ENCODE peak calls at places on chromosomes 11 and 22, in four cellular contexts. A is right lobe of liver, K is tibial nerve, H is endothelial cell of umbilical vein. Z is an unnamed sample.
A peak's percentile ranks its signal among the peaks of the same experiment; 100 is the strongest.

GRCh38 chr11:112157274-112157766 is 6.6 kb downstream of the IL18 start:
- DNase-seq in A (no peak), K (no peak), H (peak; percentile 82), Z (no peak)

GRCh38 chr11:101127699-101128570 is 1.7 kb downstream of the PGR start:
- DNase-seq in A (peak; percentile 37), K (no peak), H (no peak), Z (peak; percentile 72)

GRCh38 chr11:102456381-102456780 is 3.8 kb upstream of the TMEM123 start:
- DNase-seq in A (no peak), K (no peak), H (no peak), Z (no peak)

GRCh38 chr11:1100417-1101245 is 26.0 kb downstream of the MUC2 start:
- DNase-seq in A (peak; percentile 11), K (no peak), H (no peak), Z (peak; percentile 59)

GRCh38 chr11:122220321-122220720 is 104.3 kb upstream of the BLID start:
- DNase-seq in A (no peak), K (no peak), H (no peak), Z (no peak)

GRCh38 chr22:43213066-43213465 is 26.1 kb upstream of the TTLL12 start:
- DNase-seq in A (no peak), K (no peak), H (no peak), Z (no peak)

GRCh38 chr22:29478326-29479276 is 1.4 kb upstream of the NEFH start:
- DNase-seq in A (no peak), K (no peak), H (peak; percentile 14), Z (no peak)

GRCh38 chr11:75816561-75817239 is 1.7 kb downstream of the UVRAG start:
- DNase-seq in A (no peak), K (no peak), H (peak; percentile 47), Z (no peak)

GRCh38 chr22:27788889-27789288 is 12.7 kb downstream of the MN1 start:
- DNase-seq in A (no peak), K (no peak), H (no peak), Z (no peak)

GRCh38 chr22:30947821-30948454 is 20.6 kb downstream of the MORC2 start:
- DNase-seq in A (no peak), K (no peak), H (peak; percentile 63), Z (no peak)

GRCh38 chr11:100467821-100468508 is 219.1 kb upstream of the ARHGAP42 start:
- DNase-seq in A (no peak), K (no peak), H (no peak), Z (no peak)

GRCh38 chr11:16825091-16825490 is 86.6 kb downstream of the C11orf58 start:
- DNase-seq in A (no peak), K (no peak), H (no peak), Z (no peak)

GRCh38 chr11:63769044-63769718 is 606 bp upstream of the ZFTA start:
- DNase-seq in A (peak; percentile 47), K (no peak), H (peak; percentile 21), Z (peak; percentile 82)

DNA sequence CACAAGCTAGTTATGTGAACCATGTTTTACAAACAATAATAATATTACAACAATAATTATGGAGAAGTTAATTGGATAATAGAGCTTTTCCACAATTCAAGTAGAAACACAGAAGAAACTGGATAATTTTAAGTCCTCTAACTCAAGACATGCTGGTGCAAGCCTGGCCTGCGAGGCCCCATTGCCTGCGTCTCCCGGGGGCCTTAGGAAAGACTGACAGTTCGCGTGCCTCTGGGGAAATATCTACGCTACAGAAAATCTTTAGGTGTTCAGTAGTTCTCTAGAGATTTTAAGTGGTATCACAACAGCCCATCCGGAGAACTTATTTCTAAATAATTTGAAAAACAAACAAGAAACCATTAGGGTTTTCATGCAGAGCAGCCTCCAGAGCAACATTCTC is 23.2 kb downstream of the GAL start:
- DNase-seq in A (no peak), K (no peak), H (no peak), Z (no peak)
- TF ChIP-seq POLR2A in A (no peak), K (no peak), H (no peak), Z (no peak)

GRCh38 chr22:36528795-36529718 is at the start of gene EIF3D:
- DNase-seq in A (peak; percentile 98), K (peak; percentile 95), H (peak; percentile 100), Z (peak; percentile 100)
- TF ChIP-seq POLR2A in A (peak; percentile 71), K (peak; percentile 54), H (peak; percentile 86), Z (no peak)

GRCh38 chr22:45212306-45212709 is 28.4 kb downstream of the KIAA0930 start:
- DNase-seq in A (peak; percentile 49), K (no peak), H (peak; percentile 89), Z (peak; percentile 79)
- TF ChIP-seq POLR2A in A (no peak), K (no peak), H (no peak), Z (no peak)

GRCh38 chr22:23359583-23360123 is 179.3 kb downstream of the BCR start:
- DNase-seq in A (no peak), K (no peak), H (no peak), Z (no peak)
- TF ChIP-seq POLR2A in A (no peak), K (no peak), H (no peak), Z (no peak)